ENCODE peak calls at places on chromosomes 7 and 10, in seven cellular contexts. One of them, this sample, is unnamed.

GRCh38 chr10:94361161-94361794 is 1.5 kb downstream of the NOC3L start:
- DNase-seq in left colon: peak
- DNase-seq in NCI-H1092: no peak
- DNase-seq in prostate gland: peak
- DNase-seq in ACHN: peak
- DNase-seq in HT-29: peak
- DNase-seq in caudate nucleus: no peak
- DNase-seq in this sample: peak

GRCh38 chr10:27104919-27105318 is 4.6 kb upstream of the ANKRD26 start:
- DNase-seq in left colon: no peak
- DNase-seq in NCI-H1092: no peak
- DNase-seq in prostate gland: no peak
- DNase-seq in ACHN: no peak
- DNase-seq in HT-29: no peak
- DNase-seq in caudate nucleus: no peak
- DNase-seq in this sample: no peak

GRCh38 chr7:126667742-126668366 is 584.9 kb downstream of the GRM8 start:
- DNase-seq in left colon: no peak
- DNase-seq in NCI-H1092: no peak
- DNase-seq in prostate gland: no peak
- DNase-seq in ACHN: no peak
- DNase-seq in HT-29: no peak
- DNase-seq in caudate nucleus: no peak
- DNase-seq in this sample: no peak

GRCh38 chr7:140403878-140404564 is at the start of gene RAB19:
- DNase-seq in left colon: peak
- DNase-seq in NCI-H1092: no peak
- DNase-seq in prostate gland: peak
- DNase-seq in ACHN: peak
- DNase-seq in HT-29: peak
- DNase-seq in caudate nucleus: no peak
- DNase-seq in this sample: no peak

GRCh38 chr10:133038276-133038823 is 49.4 kb upstream of the ADGRA1 start:
- DNase-seq in left colon: no peak
- DNase-seq in NCI-H1092: no peak
- DNase-seq in prostate gland: no peak
- DNase-seq in ACHN: no peak
- DNase-seq in HT-29: no peak
- DNase-seq in caudate nucleus: no peak
- DNase-seq in this sample: no peak

GRCh38 chr10:95443636-95444035 is 117.5 kb downstream of the SORBS1 start:
- DNase-seq in left colon: no peak
- DNase-seq in NCI-H1092: no peak
- DNase-seq in prostate gland: no peak
- DNase-seq in ACHN: no peak
- DNase-seq in HT-29: no peak
- DNase-seq in caudate nucleus: no peak
- DNase-seq in this sample: no peak

GRCh38 chr10:34719336-34719735 is 95.8 kb downstream of the PARD3 start:
- DNase-seq in left colon: no peak
- DNase-seq in NCI-H1092: no peak
- DNase-seq in prostate gland: no peak
- DNase-seq in ACHN: no peak
- DNase-seq in HT-29: no peak
- DNase-seq in caudate nucleus: no peak
- DNase-seq in this sample: no peak

GRCh38 chr10:97171001-97171400 is 14.8 kb downstream of the SLIT1 start:
- DNase-seq in left colon: no peak
- DNase-seq in NCI-H1092: no peak
- DNase-seq in prostate gland: no peak
- DNase-seq in ACHN: no peak
- DNase-seq in HT-29: no peak
- DNase-seq in caudate nucleus: no peak
- DNase-seq in this sample: no peak

GRCh38 chr10:98331888-98332287 is 63.9 kb upstream of the LOXL4 start:
- DNase-seq in left colon: no peak
- DNase-seq in NCI-H1092: no peak
- DNase-seq in prostate gland: no peak
- DNase-seq in ACHN: peak
- DNase-seq in HT-29: peak
- DNase-seq in caudate nucleus: no peak
- DNase-seq in this sample: peak

GRCh38 chr10:129035052-129035805 is 431.8 kb upstream of the MGMT start:
- DNase-seq in left colon: no peak
- DNase-seq in NCI-H1092: no peak
- DNase-seq in prostate gland: no peak
- DNase-seq in ACHN: peak
- DNase-seq in HT-29: no peak
- DNase-seq in caudate nucleus: no peak
- DNase-seq in this sample: peak

GRCh38 chr10:132145521-132146185 is 41.1 kb upstream of the DPYSL4 start:
- DNase-seq in left colon: no peak
- DNase-seq in NCI-H1092: no peak
- DNase-seq in prostate gland: no peak
- DNase-seq in ACHN: no peak
- DNase-seq in HT-29: no peak
- DNase-seq in caudate nucleus: no peak
- DNase-seq in this sample: no peak

GRCh38 chr7:102463841-102464576 is 654 bp downstream of the ALKBH4 start:
- DNase-seq in left colon: no peak
- DNase-seq in NCI-H1092: no peak
- DNase-seq in prostate gland: no peak
- DNase-seq in ACHN: peak
- DNase-seq in HT-29: peak
- DNase-seq in caudate nucleus: no peak
- DNase-seq in this sample: peak

GRCh38 chr7:30136339-30136738 is 1.6 kb downstream of the MTURN start:
- DNase-seq in left colon: peak
- DNase-seq in NCI-H1092: peak
- DNase-seq in prostate gland: no peak
- DNase-seq in ACHN: peak
- DNase-seq in HT-29: no peak
- DNase-seq in caudate nucleus: no peak
- DNase-seq in this sample: no peak

GRCh38 chr10:72525277-72525676 is 100.6 kb downstream of the MICU1 start:
- DNase-seq in left colon: no peak
- DNase-seq in NCI-H1092: no peak
- DNase-seq in prostate gland: no peak
- DNase-seq in ACHN: peak
- DNase-seq in HT-29: no peak
- DNase-seq in caudate nucleus: no peak
- DNase-seq in this sample: peak

GRCh38 chr10:29470355-29470705 is 164.4 kb downstream of the SVIL start:
- DNase-seq in left colon: no peak
- DNase-seq in NCI-H1092: no peak
- DNase-seq in prostate gland: no peak
- DNase-seq in ACHN: peak
- DNase-seq in HT-29: no peak
- DNase-seq in caudate nucleus: no peak
- DNase-seq in this sample: no peak

GRCh38 chr10:35577915-35578607 is 27.1 kb upstream of the GJD4 start:
- DNase-seq in left colon: no peak
- DNase-seq in NCI-H1092: no peak
- DNase-seq in prostate gland: no peak
- DNase-seq in ACHN: no peak
- DNase-seq in HT-29: no peak
- DNase-seq in caudate nucleus: no peak
- DNase-seq in this sample: peak

GRCh38 chr7:158657189-158657746 is 47.3 kb downstream of the NCAPG2 start:
- DNase-seq in left colon: no peak
- DNase-seq in NCI-H1092: no peak
- DNase-seq in prostate gland: no peak
- DNase-seq in ACHN: no peak
- DNase-seq in HT-29: no peak
- DNase-seq in caudate nucleus: no peak
- DNase-seq in this sample: no peak

GRCh38 chr7:3861941-3862340 is 560.9 kb downstream of the SDK1 start:
- DNase-seq in left colon: no peak
- DNase-seq in NCI-H1092: no peak
- DNase-seq in prostate gland: no peak
- DNase-seq in ACHN: no peak
- DNase-seq in HT-29: no peak
- DNase-seq in caudate nucleus: no peak
- DNase-seq in this sample: no peak

GRCh38 chr7:105911961-105912575 is 35.7 kb upstream of the ATXN7L1 start:
- DNase-seq in left colon: no peak
- DNase-seq in NCI-H1092: no peak
- DNase-seq in prostate gland: no peak
- DNase-seq in ACHN: no peak
- DNase-seq in HT-29: no peak
- DNase-seq in caudate nucleus: no peak
- DNase-seq in this sample: peak

GRCh38 chr10:102718220-102718619 is 3.8 kb downstream of the SFXN2 start:
- DNase-seq in left colon: no peak
- DNase-seq in NCI-H1092: no peak
- DNase-seq in prostate gland: no peak
- DNase-seq in ACHN: no peak
- DNase-seq in HT-29: no peak
- DNase-seq in caudate nucleus: no peak
- DNase-seq in this sample: peak